ENCODE peak calls at places on chromosomes 4 and X, in seven cellular contexts. K is H9, R is HCT116, B is heart left ventricle, Y is neural progenitor cell, A is IMR-90, I is vagina. C is an unnamed sample. For H3K4me1, the result is how much of the 10 kb centered on the place peaks cover.

GRCh38 chr4:30770049-30770549 is 49.9 kb downstream of the PCDH7 start:
- DNase-seq in K (no peak), R (peak), B (no peak), Y (no peak), A (peak), I (no peak), C (no peak)

GRCh38 chrX:97685753-97686152 is 802.0 kb downstream of the RPA4 start:
- DNase-seq in K (no peak), R (peak), B (no peak), Y (peak), A (peak), I (no peak), C (no peak)

GRCh38 chr4:182916483-182917181 is 554 bp downstream of the DCTD start:
- DNase-seq in K (peak), R (no peak), B (peak), Y (no peak), A (peak), I (no peak), C (peak)

GRCh38 chr4:138677651-138678202 is 337.9 kb upstream of the NOCT start:
- DNase-seq in K (no peak), R (no peak), B (no peak), Y (peak), A (no peak), I (peak), C (no peak)

GRCh38 chrX:104469771-104470170 is 96.2 kb upstream of the IL1RAPL2 start:
- DNase-seq in K (no peak), R (no peak), B (no peak), Y (peak), A (no peak), I (no peak), C (no peak)

GRCh38 chrX:141467442-141467841 is 117.1 kb downstream of the SPANXA1 start:
- DNase-seq in K (no peak), R (no peak), B (no peak), Y (peak), A (peak), I (no peak), C (no peak)

GRCh38 chr4:21593268-21594002 is 355.1 kb downstream of the KCNIP4 start:
- DNase-seq in K (no peak), R (no peak), B (no peak), Y (no peak), A (no peak), I (no peak), C (no peak)

GRCh38 chr4:115537387-115537786 is 424.0 kb upstream of the NDST4 start:
- DNase-seq in K (no peak), R (peak), B (no peak), Y (no peak), A (no peak), I (no peak), C (no peak)

GRCh38 chr4:41977709-41978108 is 3.8 kb upstream of the DCAF4L1 start:
- DNase-seq in K (no peak), R (no peak), B (no peak), Y (no peak), A (peak), I (no peak), C (no peak)

GRCh38 chr4:87521757-87522374 is 7.3 kb downstream of the SPARCL1 start:
- DNase-seq in K (no peak), R (peak), B (no peak), Y (no peak), A (peak), I (no peak), C (no peak)

GRCh38 chr4:107094332-107094731 is 58.2 kb upstream of the DKK2 start:
- DNase-seq in K (peak), R (peak), B (no peak), Y (no peak), A (peak), I (no peak), C (no peak)

GRCh38 chrX:28628101-28628500 is 40.9 kb downstream of the IL1RAPL1 start:
- DNase-seq in K (no peak), R (no peak), B (no peak), Y (no peak), A (no peak), I (no peak), C (no peak)

GRCh38 chrX:150062292-150063137 is 124.2 kb upstream of the EOLA2 start:
- DNase-seq in K (no peak), R (no peak), B (peak), Y (no peak), A (peak), I (no peak), C (no peak)

GRCh38 chrX:69153060-69153730 is 12.1 kb downstream of the PJA1 start:
- DNase-seq in K (peak), R (no peak), B (no peak), Y (peak), A (peak), I (peak), C (no peak)

GRCh38 chrX:118261136-118261535 is 84.8 kb upstream of the WDR44 start:
- DNase-seq in K (no peak), R (no peak), B (no peak), Y (no peak), A (no peak), I (no peak), C (no peak)

GRCh38 chrX:134431894-134432293 is 28.1 kb upstream of the HPRT1 start:
- DNase-seq in K (no peak), R (no peak), B (no peak), Y (no peak), A (peak), I (no peak), C (no peak)

GRCh38 chr4:145523117-145523516 is 41.5 kb downstream of the SMAD1 start:
- DNase-seq in K (no peak), R (no peak), B (no peak), Y (no peak), A (peak), I (no peak), C (no peak)

GRCh38 chr4:145525291-145525740 is 43.7 kb downstream of the SMAD1 start:
- DNase-seq in K (no peak), R (no peak), B (no peak), Y (peak), A (peak), I (no peak), C (no peak)

GRCh38 chr4:145524535-145524934 is 42.9 kb downstream of the SMAD1 start:
- DNase-seq in K (no peak), R (no peak), B (no peak), Y (no peak), A (no peak), I (no peak), C (no peak)

GRCh38 chr4:145521282-145521681 is 39.6 kb downstream of the SMAD1 start:
- DNase-seq in K (no peak), R (no peak), B (no peak), Y (no peak), A (no peak), I (no peak), C (no peak)

GRCh38 chr4:145520172-145520571 is 38.5 kb downstream of the SMAD1 start:
- DNase-seq in K (no peak), R (no peak), B (no peak), Y (no peak), A (no peak), I (no peak), C (no peak)
- H3K4me1 ChIP-seq in K (under half), R (under half), B (under half), Y (under half), A (under half), I (under half), C (under half)

GRCh38 chrX:136714626-136715599 is 65.8 kb downstream of the ARHGEF6 start:
- DNase-seq in K (no peak), R (no peak), B (no peak), Y (no peak), A (no peak), I (no peak), C (no peak)

GRCh38 chrX:136712631-136713030 is 64.7 kb downstream of the CD40LG start:
- DNase-seq in K (no peak), R (no peak), B (no peak), Y (no peak), A (no peak), I (no peak), C (no peak)

GRCh38 chrX:136710324-136710951 is 62.5 kb downstream of the CD40LG start:
- DNase-seq in K (no peak), R (no peak), B (no peak), Y (no peak), A (peak), I (no peak), C (no peak)

GRCh38 chrX:136708348-136708747 is 60.4 kb downstream of the CD40LG start:
- DNase-seq in K (no peak), R (no peak), B (no peak), Y (peak), A (peak), I (no peak), C (no peak)

GRCh38 chrX:136711147-136711546 is 63.2 kb downstream of the CD40LG start:
- DNase-seq in K (peak), R (no peak), B (peak), Y (peak), A (peak), I (no peak), C (no peak)
- TF ChIP-seq CTCF in K (peak), R (peak), B (peak), Y (peak), A (peak), I (no peak), C (peak)

GRCh38 chr4:111838406-111838930 is 306.8 kb upstream of the FAM241A start:
- DNase-seq in K (no peak), R (no peak), B (no peak), Y (no peak), A (no peak), I (no peak), C (no peak)
- H3K4me1 ChIP-seq in K (under half), R (under half), B (under half), Y (under half), A (under half), I (under half), C (under half)

GRCh38 chrX:12076046-12076445 is 62.2 kb upstream of the FRMPD4 start:
- DNase-seq in K (no peak), R (no peak), B (no peak), Y (no peak), A (peak), I (no peak), C (no peak)
- TF ChIP-seq CTCF in K (no peak), R (no peak), B (no peak), Y (no peak), A (peak), I (no peak), C (no peak)

GRCh38 chr4:74450298-74450683 is 5.4 kb downstream of the AREG start:
- DNase-seq in K (no peak), R (no peak), B (no peak), Y (no peak), A (no peak), I (no peak), C (no peak)
- H3K4me1 ChIP-seq in K (under half), R (half or more), B (under half), Y (under half), A (under half), I (under half), C (under half)